ENCODE peak calls at places on chromosomes 4 and X, in eight cellular contexts. K is nephron progenitor cell; U is effector CD4-positive, alpha-beta T cell; N is AG04450; W is coronary artery; R is fibroblast of mammary gland; S is breast epithelium; O is H9. J is an unnamed sample.
A peak's percentile ranks its signal among the peaks of the same experiment; 100 is the strongest.

GRCh38 chr4:35525192-35525978 is 718.9 kb downstream of the ARAP2 start:
- DNase-seq in K (no peak), U (no peak), N (no peak), W (no peak), R (no peak), S (no peak), O (peak; percentile 63), J (no peak)

GRCh38 chr4:153156263-153156662 is 48.0 kb upstream of the TRIM2 start:
- DNase-seq in K (peak; percentile 28), U (no peak), N (no peak), W (no peak), R (no peak), S (no peak), O (no peak), J (no peak)

GRCh38 chrX:19827088-19827487 is 60.3 kb downstream of the SH3KBP1 start:
- DNase-seq in K (no peak), U (no peak), N (no peak), W (no peak), R (no peak), S (no peak), O (no peak), J (no peak)

GRCh38 chr4:109967798-109968520 is 55.3 kb downstream of the EGF start:
- DNase-seq in K (no peak), U (no peak), N (no peak), W (no peak), R (peak; percentile 56), S (no peak), O (no peak), J (no peak)

GRCh38 chr4:61958591-61958990 is 758.5 kb downstream of the ADGRL3 start:
- DNase-seq in K (no peak), U (no peak), N (no peak), W (no peak), R (no peak), S (no peak), O (no peak), J (no peak)

GRCh38 chrX:45435481-45435880 is 234.8 kb upstream of the DIPK2B start:
- DNase-seq in K (no peak), U (no peak), N (no peak), W (no peak), R (peak; percentile 22), S (no peak), O (no peak), J (no peak)

GRCh38 chr4:5280845-5281244 is 229.6 kb downstream of the STK32B start:
- DNase-seq in K (no peak), U (no peak), N (no peak), W (no peak), R (no peak), S (no peak), O (no peak), J (no peak)

GRCh38 chrX:65702956-65703355 is 35.5 kb downstream of the MSN start:
- DNase-seq in K (no peak), U (no peak), N (no peak), W (no peak), R (no peak), S (no peak), O (no peak), J (no peak)

GRCh38 chr4:10893417-10893816 is 208.8 kb upstream of the CLNK start:
- DNase-seq in K (peak; percentile 4), U (no peak), N (no peak), W (no peak), R (no peak), S (no peak), O (peak; percentile 32), J (no peak)

GRCh38 chr4:187172340-187172761 is 448.7 kb upstream of the FAT1 start:
- DNase-seq in K (no peak), U (no peak), N (no peak), W (no peak), R (peak; percentile 78), S (no peak), O (no peak), J (no peak)

GRCh38 chrX:74080165-74080564 is 223.8 kb upstream of the ZCCHC13 start:
- DNase-seq in K (no peak), U (no peak), N (no peak), W (no peak), R (peak; percentile 9), S (no peak), O (no peak), J (no peak)

GRCh38 chr4:96833831-96834230 is 993.9 kb downstream of the PDHA2 start:
- DNase-seq in K (no peak), U (no peak), N (no peak), W (no peak), R (no peak), S (no peak), O (no peak), J (no peak)

GRCh38 chr4:26015133-26015651 is 101.2 kb downstream of the SMIM20 start:
- DNase-seq in K (no peak), U (no peak), N (peak; percentile 80), W (peak; percentile 85), R (peak; percentile 99), S (no peak), O (no peak), J (peak; percentile 86)

GRCh38 chrX:96715412-96715940 is 30.8 kb downstream of the DIAPH2 start:
- DNase-seq in K (no peak), U (no peak), N (peak; percentile 4), W (no peak), R (peak; percentile 33), S (no peak), O (no peak), J (no peak)

GRCh38 chr4:182205293-182205692 is 37.9 kb upstream of the TENM3 start:
- DNase-seq in K (no peak), U (no peak), N (no peak), W (no peak), R (no peak), S (no peak), O (no peak), J (no peak)

GRCh38 chr4:176794151-176794550 is 1.4 kb upstream of the VEGFC start:
- DNase-seq in K (no peak), U (no peak), N (peak; percentile 88), W (no peak), R (peak; percentile 97), S (no peak), O (no peak), J (no peak)

GRCh38 chr4:30821891-30822612 is 101.9 kb downstream of the PCDH7 start:
- DNase-seq in K (no peak), U (no peak), N (no peak), W (no peak), R (peak; percentile 23), S (no peak), O (no peak), J (no peak)

GRCh38 chr4:72631296-72631695 is 62.3 kb upstream of the ADAMTS3 start:
- DNase-seq in K (no peak), U (no peak), N (peak; percentile 3), W (no peak), R (peak; percentile 91), S (no peak), O (no peak), J (no peak)

GRCh38 chrX:2486476-2487133 is 14.2 kb downstream of the DHRSX start:
- DNase-seq in K (no peak), U (no peak), N (no peak), W (no peak), R (no peak), S (no peak), O (no peak), J (no peak)

GRCh38 chrX:137848291-137848905 is 282.5 kb downstream of the ZIC3 start:
- DNase-seq in K (no peak), U (no peak), N (no peak), W (no peak), R (no peak), S (no peak), O (peak; percentile 27), J (no peak)

GRCh38 chr4:159398236-159398638 is 295.4 kb downstream of the RAPGEF2 start:
- DNase-seq in K (no peak), U (no peak), N (no peak), W (no peak), R (peak; percentile 83), S (no peak), O (no peak), J (no peak)

GRCh38 chr4:142883433-142883832 is 37.3 kb upstream of the INPP4B start:
- DNase-seq in K (no peak), U (no peak), N (no peak), W (no peak), R (peak; percentile 13), S (no peak), O (no peak), J (no peak)

GRCh38 chrX:101682723-101683122 is 23.1 kb upstream of the ARMCX2 start:
- DNase-seq in K (no peak), U (no peak), N (no peak), W (no peak), R (peak; percentile 47), S (no peak), O (no peak), J (no peak)

GRCh38 chr4:173499568-173500535 is 30.2 kb downstream of the HAND2 start:
- DNase-seq in K (no peak), U (no peak), N (no peak), W (no peak), R (no peak), S (no peak), O (peak; percentile 54), J (no peak)

GRCh38 chr4:100086766-100087431 is 103.4 kb downstream of the DDIT4L start:
- DNase-seq in K (no peak), U (no peak), N (no peak), W (no peak), R (peak; percentile 64), S (no peak), O (peak; percentile 45), J (no peak)

GRCh38 chr4:91826186-91826585 is 477.6 kb upstream of the GRID2 start:
- DNase-seq in K (no peak), U (no peak), N (no peak), W (no peak), R (no peak), S (no peak), O (no peak), J (no peak)

GRCh38 chrX:41589634-41590270 is 99.0 kb upstream of the GPR34 start:
- DNase-seq in K (no peak), U (no peak), N (no peak), W (no peak), R (peak; percentile 12), S (no peak), O (no peak), J (no peak)

GRCh38 chrX:32929040-32929439 is 282.3 kb downstream of the DMD start:
- DNase-seq in K (no peak), U (no peak), N (no peak), W (no peak), R (no peak), S (no peak), O (no peak), J (no peak)

GRCh38 chr4:149785686-149786431 is 29.8 kb downstream of the IQCM start:
- DNase-seq in K (no peak), U (no peak), N (no peak), W (no peak), R (peak; percentile 18), S (no peak), O (peak; percentile 50), J (no peak)

GRCh38 chr4:38204317-38205060 is 244.3 kb downstream of the PTTG2 start:
- DNase-seq in K (no peak), U (no peak), N (no peak), W (no peak), R (no peak), S (no peak), O (no peak), J (no peak)

GRCh38 chr4:84167579-84167978 is 331.5 kb downstream of the NKX6-1 start:
- DNase-seq in K (peak; percentile 7), U (no peak), N (no peak), W (no peak), R (no peak), S (no peak), O (peak; percentile 69), J (no peak)

GRCh38 chrX:28787206-28787605 is 200.0 kb downstream of the IL1RAPL1 start:
- DNase-seq in K (no peak), U (no peak), N (peak; percentile 33), W (no peak), R (peak; percentile 33), S (no peak), O (no peak), J (no peak)

GRCh38 chrX:16671005-16671404 is 21.0 kb downstream of the S100G start:
- DNase-seq in K (peak; percentile 6), U (no peak), N (no peak), W (no peak), R (peak; percentile 74), S (no peak), O (no peak), J (no peak)